ENCODE peak calls at places on chromosomes 11 and 22, in five cellular contexts. V, I, M, U and D are unnamed samples.

GRCh38 chr11:8083871-8084281 is 2.9 kb downstream of the TUB start:
- DNase-seq in U (no peak), V (no peak), I (peak; percentile 4), M (no peak), D (no peak)

GRCh38 chr11:134942633-134943032 is 530.6 kb upstream of the B3GAT1 start:
- DNase-seq in I (no peak), U (no peak), M (no peak), V (no peak), D (no peak)

GRCh38 chr11:8023831-8024555 is 36.9 kb downstream of the EIF3F start:
- DNase-seq in V (no peak), U (no peak), I (no peak), M (no peak), D (peak; percentile 47)

GRCh38 chr11:87425391-87425790 is 387.7 kb downstream of the TMEM135 start:
- DNase-seq in U (peak; percentile 18), M (no peak), I (no peak), V (no peak), D (no peak)

GRCh38 chr22:31160328-31160978 is 471 bp downstream of the RNF185 start:
- DNase-seq in V (no peak), M (peak; percentile 74), U (no peak), I (no peak), D (no peak)

GRCh38 chr11:129410561-129410960 is 34.9 kb downstream of the BARX2 start:
- DNase-seq in M (no peak), V (no peak), U (peak; percentile 5), I (no peak), D (no peak)

GRCh38 chr11:134725939-134726639 is 314.0 kb upstream of the B3GAT1 start:
- DNase-seq in V (no peak), I (no peak), U (no peak), M (no peak), D (no peak)

GRCh38 chr22:20577549-20577975 is 70.2 kb downstream of the MED15 start:
- DNase-seq in U (no peak), V (no peak), I (no peak), M (no peak), D (no peak)

GRCh38 chr11:72023335-72023734 is 24.6 kb downstream of the IL18BP start:
- DNase-seq in M (peak; percentile 20), V (no peak), I (no peak), U (no peak), D (no peak)

GRCh38 chr11:118267486-118267885 is 3.4 kb upstream of the MPZL2 start:
- DNase-seq in M (no peak), V (no peak), I (no peak), U (no peak), D (no peak)

GRCh38 chr22:48896766-48897637 is 930.7 kb downstream of the BRD1 start:
- DNase-seq in V (no peak), M (no peak), I (no peak), U (peak; percentile 64), D (peak; percentile 78)

GRCh38 chr11:62352355-62353336 is 15.4 kb downstream of the ASRGL1 start:
- DNase-seq in I (no peak), M (no peak), U (no peak), V (no peak), D (no peak)

GRCh38 chr22:17235149-17235655 is 16.0 kb upstream of the ADA2 start:
- DNase-seq in M (no peak), U (no peak), I (no peak), V (no peak), D (no peak)

GRCh38 chr11:86818466-86819282 is 18.3 kb downstream of the PRSS23 start:
- DNase-seq in I (peak; percentile 72), V (no peak), M (no peak), U (peak; percentile 72), D (no peak)

GRCh38 chr11:72838691-72839305 is 24.6 kb downstream of the ATG16L2 start:
- DNase-seq in U (peak; percentile 59), I (no peak), V (no peak), M (no peak), D (no peak)

GRCh38 chr22:27581688-27582087 is 219.9 kb downstream of the MN1 start:
- DNase-seq in M (peak; percentile 95), I (peak; percentile 53), U (no peak), V (no peak), D (peak; percentile 95)

GRCh38 chr11:104968856-104969776 is 742 bp upstream of the CASP4 start:
- DNase-seq in M (no peak), V (no peak), U (no peak), I (no peak), D (peak; percentile 85)

GRCh38 chr11:131491503-131491902 is 121.1 kb downstream of the NTM start:
- DNase-seq in I (no peak), M (no peak), V (no peak), U (peak; percentile 62), D (no peak)

GRCh38 chr11:31779268-31779879 is 31.7 kb downstream of the PAX6 start:
- DNase-seq in I (no peak), M (no peak), U (peak; percentile 87), V (no peak), D (no peak)

GRCh38 chr11:12363373-12363772 is 14.0 kb upstream of the PARVA start:
- DNase-seq in M (no peak), I (no peak), V (no peak), U (no peak), D (no peak)

GRCh38 chr11:11980200-11980599 is 28.2 kb downstream of the DKK3 start:
- DNase-seq in I (no peak), U (no peak), V (no peak), M (no peak), D (no peak)

GRCh38 chr11:65911682-65912568 is 6.9 kb downstream of the C11orf68 start:
- DNase-seq in U (peak; percentile 98), M (peak; percentile 85), I (no peak), V (no peak), D (peak; percentile 90)

GRCh38 chr11:64334764-64335741 is 5.0 kb upstream of the CCDC88B start:
- DNase-seq in M (no peak), I (no peak), V (no peak), U (peak; percentile 98), D (peak; percentile 76)

GRCh38 chr22:48797731-48798130 is 1029.9 kb downstream of the BRD1 start:
- DNase-seq in I (no peak), U (no peak), M (peak; percentile 22), V (no peak), D (peak; percentile 13)

GRCh38 chr11:117634756-117635593 is 162.0 kb downstream of the DSCAML1 start:
- DNase-seq in I (no peak), U (peak; percentile 11), V (no peak), M (no peak), D (peak; percentile 65)

GRCh38 chr11:71355266-71355665 is 92.9 kb downstream of the DHCR7 start:
- DNase-seq in I (no peak), U (no peak), M (no peak), V (no peak), D (no peak)

GRCh38 chr11:65491163-65491465 is 7.7 kb upstream of the MALAT1 start:
- DNase-seq in U (peak; percentile 32), M (peak; percentile 64), I (no peak), V (no peak), D (no peak)

GRCh38 chr11:95584589-95584988 is 205.0 kb downstream of the FAM76B start:
- DNase-seq in I (no peak), M (no peak), V (no peak), U (no peak), D (no peak)

GRCh38 chr11:940496-941135 is 14.9 kb downstream of the AP2A2 start:
- DNase-seq in V (no peak), M (no peak), I (no peak), U (no peak), D (no peak)

GRCh38 chr11:131253142-131253884 is 117.1 kb upstream of the NTM start:
- DNase-seq in V (no peak), I (no peak), M (no peak), U (no peak), D (no peak)

GRCh38 chr11:65578667-65579066 is 2.8 kb downstream of the EHBP1L1 start:
- DNase-seq in U (no peak), V (no peak), I (no peak), M (no peak), D (no peak)

GRCh38 chr22:18024276-18024939 is at the start of gene MICAL3:
- DNase-seq in I (peak; percentile 77), V (peak; percentile 34), M (peak; percentile 77), U (peak; percentile 61), D (peak; percentile 86)

GRCh38 chr22:47160141-47160541 is 397.7 kb downstream of the TBC1D22A start:
- DNase-seq in M (no peak), I (no peak), U (no peak), V (no peak), D (peak; percentile 51)

GRCh38 chr22:45887202-45888131 is 89.5 kb downstream of the WNT7B start:
- DNase-seq in M (peak; percentile 57), I (no peak), V (no peak), U (no peak), D (peak; percentile 59)

GRCh38 chr11:64451856-64452255 is 92.9 kb downstream of the RPS6KA4 start:
- DNase-seq in U (no peak), V (no peak), I (no peak), M (peak; percentile 36), D (peak; percentile 57)

GRCh38 chr11:111298466-111299110 is at the start of gene POU2AF3:
- DNase-seq in U (no peak), I (no peak), M (peak; percentile 69), V (peak; percentile 55), D (no peak)

GRCh38 chr11:5690216-5690615 is 626 bp downstream of the TRIM22 start:
- DNase-seq in M (no peak), I (peak; percentile 10), U (peak; percentile 32), V (no peak), D (no peak)

GRCh38 chr11:28636033-28636432 is 527.8 kb downstream of the METTL15 start:
- DNase-seq in V (no peak), U (no peak), I (no peak), M (no peak), D (no peak)